ENCODE peak calls at places on chromosomes 13 and 19, in seven cellular contexts. H, M, K, G, P, O and I are unnamed samples.

GRCh38 chr13:94395889-94396288 is 83.6 kb downstream of the DCT start:
- DNase-seq in H (no peak), M (no peak), K (no peak), G (no peak), P (no peak), O (no peak), I (no peak)

GRCh38 chr19:38544569-38545315 is 73.0 kb downstream of the MAP4K1 start:
- DNase-seq in H (peak; percentile 22), M (peak; percentile 89), K (no peak), G (peak; percentile 64), P (no peak), O (no peak), I (no peak)

GRCh38 chr13:38570706-38571105 is 116.2 kb upstream of the FREM2 start:
- DNase-seq in H (no peak), M (no peak), K (no peak), G (no peak), P (no peak), O (no peak), I (no peak)

GRCh38 chr19:50649433-50650391 is at the start of gene C19orf81:
- DNase-seq in H (no peak), M (peak; percentile 73), K (no peak), G (peak; percentile 77), P (no peak), O (no peak), I (no peak)

GRCh38 chr13:24459234-24459633 is 53.3 kb downstream of the PARP4 start:
- DNase-seq in H (peak; percentile 47), M (no peak), K (no peak), G (no peak), P (peak; percentile 78), O (no peak), I (no peak)

GRCh38 chr19:7444042-7444441 is 44.8 kb downstream of the PEX11G start:
- DNase-seq in H (no peak), M (no peak), K (no peak), G (no peak), P (no peak), O (no peak), I (no peak)

GRCh38 chr13:109762791-109763190 is 23.6 kb downstream of the IRS2 start:
- DNase-seq in H (no peak), M (no peak), K (no peak), G (no peak), P (no peak), O (no peak), I (no peak)

GRCh38 chr13:30121666-30122065 is 185.7 kb downstream of the KATNAL1 start:
- DNase-seq in H (no peak), M (no peak), K (no peak), G (no peak), P (no peak), O (no peak), I (no peak)

GRCh38 chr13:28429096-28429495 is 65.8 kb downstream of the FLT1 start:
- DNase-seq in H (no peak), M (no peak), K (no peak), G (no peak), P (no peak), O (no peak), I (no peak)

GRCh38 chr19:47512183-47512947 is 2.5 kb downstream of the NAPA start:
- DNase-seq in H (peak; percentile 27), M (no peak), K (peak; percentile 77), G (no peak), P (peak; percentile 80), O (no peak), I (no peak)

GRCh38 chr13:45278096-45278645 is 62.8 kb downstream of the TPT1 start:
- DNase-seq in H (no peak), M (no peak), K (no peak), G (no peak), P (no peak), O (no peak), I (no peak)

GRCh38 chr13:111914241-111915103 is 152.5 kb upstream of the SOX1 start:
- DNase-seq in H (no peak), M (no peak), K (no peak), G (no peak), P (no peak), O (no peak), I (peak; percentile 17)

GRCh38 chr13:39765801-39766463 is 110.5 kb downstream of the COG6 start:
- DNase-seq in H (no peak), M (peak; percentile 49), K (peak; percentile 76), G (peak; percentile 52), P (peak; percentile 56), O (peak; percentile 4), I (no peak)

GRCh38 chr13:20475927-20476691 is 49.5 kb downstream of the CRYL1 start:
- DNase-seq in H (no peak), M (no peak), K (peak; percentile 59), G (peak; percentile 26), P (no peak), O (peak; percentile 73), I (no peak)

GRCh38 chr13:112588490-112589297 is 741 bp upstream of the TUBGCP3 start:
- DNase-seq in H (no peak), M (no peak), K (no peak), G (no peak), P (no peak), O (no peak), I (no peak)

GRCh38 chr19:53906211-53907192 is 2.6 kb upstream of the CACNG7 start:
- DNase-seq in H (no peak), M (peak; percentile 33), K (peak; percentile 36), G (peak; percentile 71), P (no peak), O (peak; percentile 60), I (no peak)

GRCh38 chr19:48350856-48351255 is 12.9 kb downstream of the TMEM143 start:
- DNase-seq in H (no peak), M (no peak), K (no peak), G (no peak), P (no peak), O (no peak), I (no peak)

GRCh38 chr13:38386421-38386820 is 36.8 kb downstream of the UFM1 start:
- DNase-seq in H (no peak), M (no peak), K (no peak), G (no peak), P (peak; percentile 75), O (no peak), I (no peak)

GRCh38 chr19:18364826-18365528 is 21.0 kb upstream of the GDF15 start:
- DNase-seq in H (peak; percentile 97), M (peak; percentile 26), K (peak; percentile 90), G (no peak), P (peak; percentile 99), O (no peak), I (peak; percentile 80)

GRCh38 chr13:98279473-98280175 is 102.6 kb upstream of the RNF113B start:
- DNase-seq in H (no peak), M (peak; percentile 46), K (no peak), G (no peak), P (no peak), O (no peak), I (no peak)

GRCh38 chr19:38883286-38883685 is 5.2 kb upstream of the RINL start:
- DNase-seq in H (no peak), M (no peak), K (no peak), G (no peak), P (no peak), O (no peak), I (no peak)

GRCh38 chr13:113013303-113013702 is 44.3 kb downstream of the MCF2L start:
- DNase-seq in H (no peak), M (no peak), K (no peak), G (no peak), P (no peak), O (no peak), I (no peak)

DNA sequence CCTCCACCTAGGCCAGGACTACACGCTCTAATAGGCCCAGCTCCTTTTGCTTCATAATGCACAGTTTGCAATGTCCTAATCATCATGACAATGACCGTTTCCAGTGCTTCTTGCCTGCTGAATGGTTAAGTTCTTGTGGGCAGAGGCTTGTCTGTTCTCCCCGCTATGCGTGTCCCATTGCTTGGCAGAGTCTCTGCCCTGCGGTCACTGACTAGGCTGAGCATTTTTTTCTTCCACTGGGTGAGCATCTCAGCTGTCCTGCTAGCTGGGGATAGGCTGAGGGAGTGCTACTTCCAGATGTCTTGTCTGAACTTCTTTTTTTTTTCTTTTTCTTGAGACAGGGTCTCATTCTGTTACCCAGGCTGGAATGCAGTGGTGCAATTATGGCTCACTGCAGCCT is 314.7 kb downstream of the UQCRFS1 start:
- DNase-seq in H (no peak), M (no peak), K (no peak), G (no peak), P (peak; percentile 79), O (no peak), I (no peak)
- TF ChIP-seq CTCF in H (no peak), M (no peak), K (no peak), G (no peak), P (no peak), O (no peak), I (no peak)

DNA sequence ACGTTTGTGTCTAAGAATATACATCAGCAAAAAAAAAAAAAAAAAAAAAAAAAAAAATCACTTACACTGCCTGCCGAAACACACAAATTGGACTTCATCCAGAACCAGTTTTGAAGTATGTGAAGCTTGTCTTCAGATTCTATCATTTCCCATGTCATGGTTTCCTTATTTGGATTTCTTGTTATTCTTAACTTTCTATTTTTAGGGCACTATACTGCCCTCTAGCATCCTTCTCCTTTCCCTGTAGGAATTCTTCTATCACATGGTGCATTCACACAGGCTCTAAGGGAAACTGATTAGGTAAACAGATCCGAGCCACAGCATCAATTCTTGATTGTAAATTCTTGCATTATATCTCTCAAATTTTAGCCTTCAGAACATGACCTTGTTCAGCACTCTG is 1507.5 kb downstream of the OLFM4 start:
- DNase-seq in H (no peak), M (no peak), K (no peak), G (peak; percentile 39), P (no peak), O (no peak), I (no peak)
- TF ChIP-seq CTCF in H (no peak), M (no peak), K (no peak), G (peak; percentile 60), P (no peak), O (no peak), I (no peak)

GRCh38 chr13:79775830-79776229 is 294.9 kb downstream of the NDFIP2 start:
- DNase-seq in H (peak; percentile 49), M (no peak), K (peak; percentile 36), G (peak; percentile 61), P (peak; percentile 84), O (no peak), I (no peak)
- TF ChIP-seq CTCF in H (peak; percentile 72), M (peak; percentile 52), K (peak; percentile 53), G (peak; percentile 80), P (peak; percentile 79), O (no peak), I (no peak)

DNA sequence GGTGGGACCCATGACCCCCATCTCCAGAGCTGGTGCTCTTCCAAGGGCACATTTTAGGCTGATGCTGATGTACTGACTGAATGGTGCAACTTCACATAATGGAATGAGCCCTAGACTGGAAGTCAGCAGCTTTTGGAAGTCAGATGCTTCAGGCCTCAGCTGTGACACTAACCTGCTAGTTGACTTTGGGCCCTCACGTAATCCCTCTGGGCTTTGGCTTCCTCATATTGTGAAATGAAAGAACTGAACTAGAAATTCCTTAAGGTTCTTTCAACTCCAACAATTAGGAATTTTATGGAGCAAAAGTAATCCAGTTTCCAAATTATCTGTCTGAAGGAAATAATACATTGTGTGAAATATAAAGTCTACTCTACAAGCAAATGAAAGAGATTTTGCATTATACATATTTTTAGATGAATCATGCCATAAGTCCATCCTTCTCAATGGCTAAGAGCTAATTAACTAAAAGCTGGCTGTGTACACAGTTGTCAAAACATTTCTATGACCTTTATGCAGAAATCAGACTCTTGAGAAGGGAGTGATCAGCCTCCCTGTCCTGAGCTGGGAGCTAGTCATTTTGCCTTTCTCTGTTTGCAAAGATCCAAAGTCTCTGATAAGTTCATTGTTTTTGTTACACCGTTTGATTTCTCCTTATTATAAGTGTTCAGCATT is 204.2 kb downstream of the DCLK1 start:
- DNase-seq in H (no peak), M (no peak), K (no peak), G (no peak), P (peak; percentile 23), O (no peak), I (no peak)
- TF ChIP-seq CTCF in H (no peak), M (no peak), K (no peak), G (no peak), P (no peak), O (no peak), I (no peak)